ENCODE peak calls at places on chromosomes 2 and 18, in eight cellular contexts. One of them, this sample, is unnamed.
A peak's percentile ranks its signal among the peaks of the same experiment; 100 is the strongest.

GRCh38 chr18:55779461-55779710 is 191.4 kb upstream of the TCF4 start:
- DNase-seq in PC-3: no peak
- DNase-seq in pancreas: no peak
- DNase-seq in right cardiac atrium: no peak
- DNase-seq in vagina: no peak
- DNase-seq in colonic mucosa: no peak
- DNase-seq in heart right ventricle: peak; percentile 31
- DNase-seq in AG10803: peak; percentile 50
- DNase-seq in this sample: peak; percentile 72

GRCh38 chr18:51054764-51055163 is 24.8 kb downstream of the SMAD4 start:
- DNase-seq in colonic mucosa: no peak
- DNase-seq in right cardiac atrium: no peak
- DNase-seq in vagina: no peak
- DNase-seq in pancreas: no peak
- DNase-seq in PC-3: no peak
- DNase-seq in AG10803: peak; percentile 64
- DNase-seq in heart right ventricle: no peak
- DNase-seq in this sample: no peak

GRCh38 chr2:29215073-29215472 is 99.9 kb downstream of the CLIP4 start:
- DNase-seq in heart right ventricle: no peak
- DNase-seq in vagina: no peak
- DNase-seq in colonic mucosa: no peak
- DNase-seq in right cardiac atrium: no peak
- DNase-seq in PC-3: no peak
- DNase-seq in pancreas: no peak
- DNase-seq in AG10803: no peak
- DNase-seq in this sample: peak; percentile 41

GRCh38 chr2:55877101-55877500 is 46.5 kb downstream of the EFEMP1 start:
- DNase-seq in right cardiac atrium: no peak
- DNase-seq in colonic mucosa: no peak
- DNase-seq in vagina: no peak
- DNase-seq in heart right ventricle: no peak
- DNase-seq in AG10803: peak; percentile 84
- DNase-seq in PC-3: no peak
- DNase-seq in pancreas: no peak
- DNase-seq in this sample: no peak

GRCh38 chr2:96815326-96816126 is 542 bp upstream of the CNNM3 start:
- DNase-seq in pancreas: peak; percentile 45
- DNase-seq in heart right ventricle: no peak
- DNase-seq in right cardiac atrium: peak; percentile 65
- DNase-seq in PC-3: peak; percentile 34
- DNase-seq in AG10803: peak; percentile 60
- DNase-seq in colonic mucosa: peak; percentile 45
- DNase-seq in vagina: no peak
- DNase-seq in this sample: peak; percentile 83

GRCh38 chr18:74625157-74625556 is 27.5 kb downstream of the ZNF407 start:
- DNase-seq in right cardiac atrium: no peak
- DNase-seq in colonic mucosa: no peak
- DNase-seq in pancreas: no peak
- DNase-seq in vagina: no peak
- DNase-seq in heart right ventricle: no peak
- DNase-seq in PC-3: no peak
- DNase-seq in AG10803: peak; percentile 66
- DNase-seq in this sample: no peak

GRCh38 chr2:199471443-199472057 is 13.8 kb upstream of the SATB2 start:
- DNase-seq in pancreas: no peak
- DNase-seq in vagina: no peak
- DNase-seq in heart right ventricle: peak; percentile 64
- DNase-seq in colonic mucosa: peak; percentile 82
- DNase-seq in PC-3: peak; percentile 53
- DNase-seq in right cardiac atrium: peak; percentile 80
- DNase-seq in AG10803: peak; percentile 63
- DNase-seq in this sample: peak; percentile 83

GRCh38 chr2:6945087-6945813 is 28.0 kb downstream of the RNF144A start:
- DNase-seq in colonic mucosa: no peak
- DNase-seq in pancreas: no peak
- DNase-seq in right cardiac atrium: no peak
- DNase-seq in vagina: no peak
- DNase-seq in AG10803: no peak
- DNase-seq in PC-3: peak; percentile 7
- DNase-seq in heart right ventricle: no peak
- DNase-seq in this sample: no peak

GRCh38 chr2:30424231-30424630 is 22.8 kb upstream of the LCLAT1 start:
- DNase-seq in colonic mucosa: no peak
- DNase-seq in pancreas: no peak
- DNase-seq in vagina: no peak
- DNase-seq in right cardiac atrium: no peak
- DNase-seq in PC-3: no peak
- DNase-seq in AG10803: no peak
- DNase-seq in heart right ventricle: no peak
- DNase-seq in this sample: no peak

GRCh38 chr2:104332733-104333132 is 521.2 kb upstream of the POU3F3 start:
- DNase-seq in vagina: no peak
- DNase-seq in heart right ventricle: no peak
- DNase-seq in AG10803: peak; percentile 21
- DNase-seq in colonic mucosa: no peak
- DNase-seq in pancreas: no peak
- DNase-seq in right cardiac atrium: no peak
- DNase-seq in PC-3: no peak
- DNase-seq in this sample: no peak

GRCh38 chr2:8144785-8145184 is 537.1 kb upstream of the ID2 start:
- DNase-seq in colonic mucosa: no peak
- DNase-seq in PC-3: peak; percentile 56
- DNase-seq in vagina: no peak
- DNase-seq in pancreas: no peak
- DNase-seq in AG10803: peak; percentile 80
- DNase-seq in heart right ventricle: no peak
- DNase-seq in right cardiac atrium: no peak
- DNase-seq in this sample: no peak

GRCh38 chr2:224347181-224348051 is 54.5 kb downstream of the FAM124B start:
- DNase-seq in right cardiac atrium: no peak
- DNase-seq in colonic mucosa: no peak
- DNase-seq in AG10803: no peak
- DNase-seq in PC-3: peak; percentile 28
- DNase-seq in heart right ventricle: no peak
- DNase-seq in pancreas: no peak
- DNase-seq in vagina: no peak
- DNase-seq in this sample: no peak

GRCh38 chr2:53018830-53019425 is 748.7 kb upstream of the CHAC2 start:
- DNase-seq in vagina: no peak
- DNase-seq in AG10803: no peak
- DNase-seq in pancreas: no peak
- DNase-seq in right cardiac atrium: no peak
- DNase-seq in colonic mucosa: no peak
- DNase-seq in heart right ventricle: no peak
- DNase-seq in PC-3: peak; percentile 47
- DNase-seq in this sample: no peak

GRCh38 chr2:119106301-119106897 is 52.2 kb downstream of the C1QL2 start:
- DNase-seq in colonic mucosa: peak; percentile 45
- DNase-seq in right cardiac atrium: peak; percentile 72
- DNase-seq in PC-3: peak; percentile 47
- DNase-seq in vagina: peak; percentile 37
- DNase-seq in heart right ventricle: peak; percentile 50
- DNase-seq in AG10803: peak; percentile 15
- DNase-seq in pancreas: peak; percentile 27
- DNase-seq in this sample: no peak

GRCh38 chr2:160581035-160581434 is 87.4 kb upstream of the RBMS1 start:
- DNase-seq in colonic mucosa: no peak
- DNase-seq in pancreas: no peak
- DNase-seq in AG10803: peak; percentile 25
- DNase-seq in PC-3: no peak
- DNase-seq in vagina: no peak
- DNase-seq in right cardiac atrium: no peak
- DNase-seq in heart right ventricle: no peak
- DNase-seq in this sample: no peak

GRCh38 chr2:161677634-161678033 is 53.4 kb downstream of the SLC4A10 start:
- DNase-seq in right cardiac atrium: no peak
- DNase-seq in PC-3: peak; percentile 16
- DNase-seq in colonic mucosa: no peak
- DNase-seq in AG10803: no peak
- DNase-seq in vagina: no peak
- DNase-seq in pancreas: no peak
- DNase-seq in heart right ventricle: no peak
- DNase-seq in this sample: no peak

GRCh38 chr2:119827866-119828507 is 68.3 kb downstream of the PTPN4 start:
- DNase-seq in PC-3: peak; percentile 63
- DNase-seq in AG10803: no peak
- DNase-seq in pancreas: no peak
- DNase-seq in right cardiac atrium: no peak
- DNase-seq in heart right ventricle: no peak
- DNase-seq in vagina: no peak
- DNase-seq in colonic mucosa: no peak
- DNase-seq in this sample: no peak

DNA sequence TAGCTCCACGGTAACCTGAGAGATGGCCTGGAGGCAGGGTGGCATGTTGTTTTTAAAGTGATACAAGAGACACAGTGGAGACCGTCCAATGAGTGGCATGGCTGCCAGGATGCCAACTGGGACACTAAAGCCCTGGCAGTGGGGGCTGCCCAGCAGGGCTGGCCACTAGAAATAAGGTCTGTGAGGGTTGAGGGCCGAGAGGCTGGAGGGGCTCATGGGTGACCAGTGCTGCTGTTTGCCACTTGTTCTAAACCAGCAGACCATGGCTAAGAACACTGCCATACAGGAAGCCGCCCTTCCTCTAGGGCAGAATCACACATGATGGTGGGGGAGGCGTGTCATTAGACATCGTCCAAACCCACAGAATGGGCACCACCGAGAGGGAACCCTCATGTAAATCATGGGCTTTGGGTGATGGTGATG is 71.9 kb downstream of the ALPK2 start:
- DNase-seq in PC-3: no peak
- DNase-seq in right cardiac atrium: peak; percentile 74
- DNase-seq in pancreas: no peak
- DNase-seq in vagina: peak; percentile 84
- DNase-seq in colonic mucosa: no peak
- DNase-seq in AG10803: no peak
- DNase-seq in heart right ventricle: peak; percentile 54
- DNase-seq in this sample: peak; percentile 79
- H3K4me3 ChIP-seq in PC-3: no peak overlapping the region
- H3K4me3 ChIP-seq in right cardiac atrium: no peak overlapping the region
- H3K4me3 ChIP-seq in pancreas: no peak overlapping the region
- H3K4me3 ChIP-seq in vagina: no peak overlapping the region
- H3K4me3 ChIP-seq in colonic mucosa: no peak overlapping the region
- H3K4me3 ChIP-seq in AG10803: no peak overlapping the region
- H3K4me3 ChIP-seq in heart right ventricle: no peak overlapping the region
- H3K4me3 ChIP-seq in this sample: no peak overlapping the region

GRCh38 chr2:144358979-144359541 is 160.9 kb downstream of the ZEB2 start:
- DNase-seq in right cardiac atrium: no peak
- DNase-seq in AG10803: peak; percentile 54
- DNase-seq in pancreas: no peak
- DNase-seq in heart right ventricle: no peak
- DNase-seq in PC-3: peak; percentile 53
- DNase-seq in vagina: no peak
- DNase-seq in colonic mucosa: no peak
- DNase-seq in this sample: no peak
- H3K4me3 ChIP-seq in right cardiac atrium: no peak overlapping the region
- H3K4me3 ChIP-seq in AG10803: no peak overlapping the region
- H3K4me3 ChIP-seq in pancreas: no peak overlapping the region
- H3K4me3 ChIP-seq in heart right ventricle: no peak overlapping the region
- H3K4me3 ChIP-seq in PC-3: no peak overlapping the region
- H3K4me3 ChIP-seq in vagina: no peak overlapping the region
- H3K4me3 ChIP-seq in colonic mucosa: no peak overlapping the region
- H3K4me3 ChIP-seq in this sample: no peak overlapping the region

GRCh38 chr2:12050381-12050780 is 303.9 kb downstream of the LPIN1 start:
- DNase-seq in right cardiac atrium: no peak
- DNase-seq in PC-3: peak; percentile 90
- DNase-seq in pancreas: no peak
- DNase-seq in vagina: no peak
- DNase-seq in AG10803: peak; percentile 83
- DNase-seq in heart right ventricle: no peak
- DNase-seq in colonic mucosa: no peak
- DNase-seq in this sample: no peak
- H3K4me3 ChIP-seq in right cardiac atrium: no peak overlapping the region
- H3K4me3 ChIP-seq in PC-3: no peak overlapping the region
- H3K4me3 ChIP-seq in pancreas: no peak overlapping the region
- H3K4me3 ChIP-seq in vagina: no peak overlapping the region
- H3K4me3 ChIP-seq in AG10803: no peak overlapping the region
- H3K4me3 ChIP-seq in heart right ventricle: no peak overlapping the region
- H3K4me3 ChIP-seq in colonic mucosa: no peak overlapping the region
- H3K4me3 ChIP-seq in this sample: no peak overlapping the region

GRCh38 chr2:85585781-85586105 is 1.5 kb downstream of the VAMP5 start:
- DNase-seq in pancreas: no peak
- DNase-seq in colonic mucosa: no peak
- DNase-seq in right cardiac atrium: no peak
- DNase-seq in AG10803: peak; percentile 85
- DNase-seq in PC-3: peak; percentile 51
- DNase-seq in vagina: no peak
- DNase-seq in heart right ventricle: no peak
- DNase-seq in this sample: no peak

GRCh38 chr2:85582467-85582866 is 1.8 kb upstream of the VAMP5 start:
- DNase-seq in right cardiac atrium: no peak
- DNase-seq in vagina: no peak
- DNase-seq in colonic mucosa: no peak
- DNase-seq in PC-3: no peak
- DNase-seq in heart right ventricle: no peak
- DNase-seq in pancreas: no peak
- DNase-seq in AG10803: no peak
- DNase-seq in this sample: no peak

GRCh38 chr2:85583667-85584353 is 421 bp upstream of the VAMP5 start:
- DNase-seq in colonic mucosa: no peak
- DNase-seq in vagina: no peak
- DNase-seq in pancreas: no peak
- DNase-seq in heart right ventricle: no peak
- DNase-seq in AG10803: no peak
- DNase-seq in right cardiac atrium: no peak
- DNase-seq in PC-3: no peak
- DNase-seq in this sample: no peak

GRCh38 chr2:85584354-85584856 is at the start of gene VAMP5:
- DNase-seq in AG10803: peak; percentile 17
- DNase-seq in heart right ventricle: peak; percentile 57
- DNase-seq in right cardiac atrium: peak; percentile 82
- DNase-seq in pancreas: no peak
- DNase-seq in vagina: no peak
- DNase-seq in PC-3: no peak
- DNase-seq in colonic mucosa: peak; percentile 59
- DNase-seq in this sample: peak; percentile 90

DNA sequence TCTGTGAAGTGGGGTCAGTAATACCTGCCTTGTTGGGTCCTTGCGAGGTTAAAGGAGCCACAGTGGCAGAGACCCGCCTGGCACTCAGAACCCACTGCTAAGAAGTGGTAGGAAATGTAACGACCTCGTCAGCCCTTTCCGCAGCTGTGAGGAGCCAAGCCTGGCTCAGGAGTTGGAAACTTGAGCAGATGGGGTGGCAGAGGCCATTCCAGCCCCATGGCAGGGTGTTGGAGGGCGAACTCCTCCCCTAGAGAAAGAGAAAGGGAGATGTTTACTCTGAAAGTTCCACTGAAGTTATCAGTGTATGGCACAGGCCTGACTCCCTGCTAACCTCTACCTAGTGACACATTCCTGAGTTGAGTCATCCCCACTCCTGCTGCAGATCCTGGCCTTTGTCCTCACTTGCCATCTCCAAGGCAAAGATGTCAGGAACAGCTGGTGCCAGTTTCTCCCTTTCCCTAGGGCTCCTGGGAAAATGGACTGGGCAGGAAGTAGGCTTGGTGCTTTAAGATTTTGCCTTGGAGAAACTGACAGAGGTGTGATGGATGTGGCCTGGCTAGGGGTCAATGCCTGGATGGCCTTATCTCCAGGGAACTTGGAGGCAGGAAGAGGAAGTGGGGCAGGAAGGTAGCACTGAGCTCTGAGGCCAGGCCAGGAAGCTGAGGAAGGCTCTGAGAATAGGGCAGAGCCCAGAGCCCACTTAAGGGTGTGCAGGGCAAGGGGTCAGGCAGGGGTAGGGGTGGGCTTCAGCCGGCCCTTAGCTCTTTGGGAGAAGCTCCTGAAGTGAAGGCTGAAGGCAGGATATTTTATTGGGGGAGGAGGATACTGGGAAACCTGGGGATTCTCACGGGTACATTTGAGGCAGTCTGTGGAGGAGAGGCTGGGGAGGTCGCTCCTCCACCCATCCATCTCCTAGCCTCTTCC is 888 bp downstream of the VAMP5 start:
- DNase-seq in heart right ventricle: no peak
- DNase-seq in AG10803: peak; percentile 81
- DNase-seq in pancreas: peak; percentile 71
- DNase-seq in vagina: no peak
- DNase-seq in right cardiac atrium: peak; percentile 71
- DNase-seq in colonic mucosa: peak; percentile 79
- DNase-seq in PC-3: peak; percentile 84
- DNase-seq in this sample: no peak
- H3K4me3 ChIP-seq in heart right ventricle: peak overlapping the region; percentile 64
- H3K4me3 ChIP-seq in AG10803: peak overlapping the region; percentile 68
- H3K4me3 ChIP-seq in pancreas: no peak overlapping the region
- H3K4me3 ChIP-seq in vagina: peak overlapping the region; percentile 54
- H3K4me3 ChIP-seq in right cardiac atrium: peak overlapping the region; percentile 71
- H3K4me3 ChIP-seq in colonic mucosa: peak overlapping the region; percentile 49
- H3K4me3 ChIP-seq in PC-3: no peak overlapping the region
- H3K4me3 ChIP-seq in this sample: peak overlapping the region; percentile 60

This sample was measured in spleen.